ENCODE peak calls at places on chromosomes 3 and 15, in eight cellular contexts. O, J, K, I, W, C, B and V are unnamed samples.

GRCh38 chr15:94075349-94075748 is 156.0 kb upstream of the MCTP2 start:
- DNase-seq in O (no peak), J (no peak), K (no peak), I (peak; percentile 88), W (peak; percentile 93), C (no peak), B (peak; percentile 78), V (no peak)

GRCh38 chr3:179276743-179277142 is 25.8 kb upstream of the KCNMB3 start:
- DNase-seq in O (no peak), J (no peak), K (no peak), I (no peak), W (no peak), C (no peak), B (no peak), V (no peak)

GRCh38 chr3:16538505-16538904 is 25.0 kb upstream of the RFTN1 start:
- DNase-seq in O (no peak), J (no peak), K (no peak), I (no peak), W (no peak), C (no peak), B (no peak), V (no peak)

GRCh38 chr15:38207591-38207990 is 45.0 kb upstream of the SPRED1 start:
- DNase-seq in O (no peak), J (no peak), K (no peak), I (no peak), W (no peak), C (no peak), B (no peak), V (no peak)

GRCh38 chr15:101535170-101535902 is 45.8 kb upstream of the PCSK6 start:
- DNase-seq in O (no peak), J (no peak), K (no peak), I (no peak), W (no peak), C (no peak), B (no peak), V (no peak)

GRCh38 chr15:27762471-27762870 is 336.6 kb downstream of the OCA2 start:
- DNase-seq in O (no peak), J (no peak), K (no peak), I (no peak), W (no peak), C (no peak), B (no peak), V (no peak)

GRCh38 chr15:73286356-73286755 is 82.4 kb downstream of the HCN4 start:
- DNase-seq in O (no peak), J (no peak), K (no peak), I (no peak), W (peak; percentile 8), C (no peak), B (no peak), V (no peak)

GRCh38 chr3:46135475-46135874 is 72.6 kb downstream of the CCR1 start:
- DNase-seq in O (no peak), J (no peak), K (no peak), I (no peak), W (no peak), C (no peak), B (no peak), V (no peak)

GRCh38 chr3:37310666-37311050 is 136.3 kb upstream of the LRRFIP2 start:
- DNase-seq in O (no peak), J (no peak), K (no peak), I (no peak), W (peak; percentile 44), C (no peak), B (no peak), V (no peak)

GRCh38 chr3:149936812-149937230 is 33.9 kb downstream of the PFN2 start:
- DNase-seq in O (peak; percentile 73), J (peak; percentile 94), K (peak; percentile 33), I (peak; percentile 11), W (peak; percentile 66), C (peak; percentile 53), B (no peak), V (peak; percentile 45)

GRCh38 chr3:66581261-66581660 is 80.4 kb upstream of the LRIG1 start:
- DNase-seq in O (no peak), J (no peak), K (no peak), I (no peak), W (no peak), C (no peak), B (no peak), V (no peak)

GRCh38 chr15:99384992-99385669 is 133.8 kb downstream of the LRRC28 start:
- DNase-seq in O (no peak), J (peak; percentile 46), K (no peak), I (no peak), W (no peak), C (no peak), B (no peak), V (no peak)

GRCh38 chr3:56985460-56986327 is 74.8 kb upstream of the SPATA12 start:
- DNase-seq in O (no peak), J (peak; percentile 30), K (no peak), I (no peak), W (peak; percentile 44), C (no peak), B (no peak), V (no peak)

GRCh38 chr3:17955411-17955810 is 213.0 kb upstream of the TBC1D5 start:
- DNase-seq in O (no peak), J (no peak), K (no peak), I (no peak), W (no peak), C (no peak), B (no peak), V (no peak)

GRCh38 chr3:194852836-194853508 is 167.3 kb downstream of the FAM43A start:
- DNase-seq in O (no peak), J (no peak), K (no peak), I (no peak), W (no peak), C (no peak), B (no peak), V (no peak)

GRCh38 chr15:69489101-69489571 is 36.5 kb downstream of the RPLP1 start:
- DNase-seq in O (no peak), J (no peak), K (no peak), I (no peak), W (peak; percentile 12), C (no peak), B (no peak), V (no peak)

GRCh38 chr15:59549339-59549807 is 62.2 kb upstream of the GCNT3 start:
- DNase-seq in O (no peak), J (peak; percentile 65), K (no peak), I (no peak), W (no peak), C (no peak), B (no peak), V (no peak)

GRCh38 chr3:170204023-170204472 is 18.2 kb upstream of the PRKCI start:
- DNase-seq in O (no peak), J (no peak), K (no peak), I (no peak), W (no peak), C (no peak), B (no peak), V (no peak)

GRCh38 chr3:41519746-41520145 is 320.4 kb downstream of the CTNNB1 start:
- DNase-seq in O (no peak), J (no peak), K (no peak), I (no peak), W (no peak), C (no peak), B (no peak), V (no peak)

GRCh38 chr15:39925112-39925830 is 5.2 kb upstream of the GPR176 start:
- DNase-seq in O (no peak), J (peak; percentile 50), K (no peak), I (no peak), W (no peak), C (no peak), B (no peak), V (no peak)

GRCh38 chr3:97391167-97391566 is 373.4 kb upstream of the ARL6 start:
- DNase-seq in O (no peak), J (no peak), K (no peak), I (no peak), W (no peak), C (no peak), B (no peak), V (no peak)

DNA sequence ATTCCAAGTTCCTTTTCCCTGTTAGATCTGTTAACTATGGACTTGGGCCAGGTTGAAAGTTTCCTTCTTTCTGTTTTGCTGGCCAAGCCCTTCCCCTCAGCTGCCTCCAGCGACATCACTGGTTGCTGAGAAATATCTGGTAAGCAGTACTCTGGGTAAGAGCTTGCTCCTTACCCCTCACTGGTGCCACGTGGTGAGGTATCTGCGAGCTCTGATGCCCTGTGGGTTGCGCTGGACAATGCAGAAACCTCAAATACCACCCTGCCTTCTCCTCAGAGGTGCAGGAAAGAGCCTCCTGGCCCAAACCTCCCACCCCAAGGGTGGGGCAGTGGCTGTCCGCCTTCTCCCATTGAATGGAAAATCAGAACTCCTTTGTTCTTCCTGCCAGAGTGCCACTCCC is 42.9 kb upstream of the APH1B start:
- DNase-seq in O (no peak), J (peak; percentile 38), K (peak; percentile 26), I (no peak), W (peak; percentile 75), C (no peak), B (no peak), V (no peak)
- H3K4me3 ChIP-seq in O (no peak overlapping the region), J (no peak overlapping the region), K (no peak overlapping the region), I (no peak overlapping the region), W (no peak overlapping the region), C (no peak overlapping the region), B (no peak overlapping the region), V (no peak overlapping the region)

GRCh38 chr3:44184319-44184953 is 57.2 kb upstream of the TOPAZ1 start:
- DNase-seq in O (no peak), J (peak; percentile 18), K (no peak), I (no peak), W (no peak), C (no peak), B (no peak), V (no peak)
- H3K4me3 ChIP-seq in O (no peak overlapping the region), J (no peak overlapping the region), K (no peak overlapping the region), I (no peak overlapping the region), W (no peak overlapping the region), C (no peak overlapping the region), B (no peak overlapping the region), V (no peak overlapping the region)

DNA sequence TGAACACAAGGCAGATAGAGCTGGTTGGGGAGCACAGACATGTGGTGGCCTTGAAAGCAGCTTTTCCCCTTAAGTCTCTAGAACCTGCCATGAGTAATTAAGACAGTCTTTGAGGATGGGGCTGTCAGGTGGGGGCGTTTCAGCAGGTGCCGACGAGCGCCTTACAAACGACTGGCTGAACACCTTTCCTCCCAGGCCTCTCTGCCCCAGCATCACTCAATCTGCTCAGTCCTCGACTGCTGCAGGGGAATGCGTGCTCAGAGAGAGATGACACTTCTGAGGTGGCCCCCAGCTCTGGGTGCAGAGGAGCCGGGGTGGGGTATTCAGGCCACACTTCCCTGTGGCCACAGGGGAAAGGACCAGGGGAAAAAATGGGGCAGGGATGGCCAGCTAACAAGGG is 8.1 kb upstream of the NCKIPSD start:
- DNase-seq in O (no peak), J (no peak), K (no peak), I (no peak), W (no peak), C (no peak), B (peak; percentile 38), V (no peak)
- H3K4me3 ChIP-seq in O (no peak overlapping the region), J (no peak overlapping the region), K (no peak overlapping the region), I (peak overlapping the region; percentile 36), W (peak overlapping the region; percentile 36), C (no peak overlapping the region), B (peak overlapping the region; percentile 59), V (peak overlapping the region; percentile 37)

DNA sequence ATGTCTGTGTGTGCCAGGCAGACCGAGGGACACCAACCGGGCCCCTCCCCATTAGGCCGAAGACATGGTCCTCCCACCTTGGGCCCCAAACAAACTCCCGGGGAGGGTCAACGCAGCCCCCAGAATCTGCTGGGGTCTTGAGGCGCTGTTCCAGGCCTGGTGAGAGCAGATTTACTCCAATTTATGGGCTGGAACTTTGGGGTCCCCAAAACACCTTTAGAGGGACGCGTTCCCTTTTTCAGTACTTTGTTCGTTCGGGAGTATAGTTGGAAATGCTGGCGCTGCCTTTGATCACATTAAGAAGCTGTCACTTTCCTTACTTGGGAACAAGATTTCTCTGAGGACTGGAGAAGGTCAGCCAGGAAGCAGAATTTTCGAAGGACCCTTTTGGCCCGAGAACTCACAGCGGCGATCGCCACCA is 2.3 kb downstream of the GATA2 start:
- DNase-seq in O (no peak), J (no peak), K (no peak), I (no peak), W (peak; percentile 37), C (no peak), B (no peak), V (no peak)
- H3K4me3 ChIP-seq in O (peak overlapping the region; percentile 90), J (peak overlapping the region; percentile 72), K (no peak overlapping the region), I (no peak overlapping the region), W (peak overlapping the region; percentile 85), C (no peak overlapping the region), B (peak overlapping the region; percentile 58), V (no peak overlapping the region)